ENCODE peak calls at places on chromosomes 16 and 17, in five cellular contexts. Z, J, G, D and H are unnamed samples.

GRCh38 chr17:19398301-19399181 is 11.6 kb upstream of the MFAP4 start:
- DNase-seq in Z (no peak), J (no peak), G (no peak), D (peak), H (peak)

GRCh38 chr16:56300901-56301351 is 109.6 kb downstream of the GNAO1 start:
- DNase-seq in Z (no peak), J (no peak), G (no peak), D (no peak), H (peak)

GRCh38 chr17:50103252-50103651 is 8.1 kb downstream of the PDK2 start:
- DNase-seq in Z (no peak), J (no peak), G (no peak), D (no peak), H (no peak)

GRCh38 chr17:59972778-59973177 is 8.2 kb upstream of the RNFT1 start:
- DNase-seq in Z (no peak), J (no peak), G (no peak), D (no peak), H (no peak)

GRCh38 chr16:116015-116414 is 22.5 kb downstream of the NPRL3 start:
- DNase-seq in Z (no peak), J (no peak), G (no peak), D (no peak), H (peak)

GRCh38 chr16:569445-570254 is at the start of gene PIGQ:
- DNase-seq in Z (no peak), J (peak), G (peak), D (peak), H (peak)

GRCh38 chr17:50649042-50649908 is 14.6 kb downstream of the ABCC3 start:
- DNase-seq in Z (no peak), J (no peak), G (no peak), D (no peak), H (no peak)

GRCh38 chr17:1985093-1985492 is 40.0 kb downstream of the RTN4RL1 start:
- DNase-seq in Z (no peak), J (no peak), G (no peak), D (no peak), H (no peak)

GRCh38 chr16:88062341-88062861 is 111.2 kb downstream of the BANP start:
- DNase-seq in Z (no peak), J (no peak), G (no peak), D (peak), H (peak)

GRCh38 chr17:12288007-12288406 is 267.3 kb downstream of the MAP2K4 start:
- DNase-seq in Z (no peak), J (no peak), G (no peak), D (no peak), H (no peak)

GRCh38 chr16:88533945-88534641 is 36.1 kb upstream of the ZC3H18 start:
- DNase-seq in Z (no peak), J (peak), G (peak), D (peak), H (peak)

GRCh38 chr16:54145881-54146280 is 140.7 kb downstream of the IRX3 start:
- DNase-seq in Z (no peak), J (no peak), G (no peak), D (no peak), H (no peak)

GRCh38 chr16:24748242-24748641 is 18.8 kb downstream of the TNRC6A start:
- DNase-seq in Z (no peak), J (no peak), G (peak), D (peak), H (no peak)

GRCh38 chr17:57874434-57875108 is 24.7 kb upstream of the MRPS23 start:
- DNase-seq in Z (no peak), J (no peak), G (peak), D (peak), H (peak)

GRCh38 chr17:7988750-7989178 is 13.7 kb upstream of the GUCY2D start:
- DNase-seq in Z (no peak), J (no peak), G (no peak), D (peak), H (no peak)

GRCh38 chr16:10385725-10386516 is at the start of gene ATF7IP2:
- DNase-seq in Z (peak), J (peak), G (peak), D (peak), H (peak)

GRCh38 chr16:87160218-87160617 is 157.0 kb downstream of the C16orf95 start:
- DNase-seq in Z (no peak), J (no peak), G (no peak), D (no peak), H (no peak)

GRCh38 chr16:67562526-67562917 is at the start of gene CTCF:
- DNase-seq in Z (no peak), J (no peak), G (peak), D (peak), H (peak)

GRCh38 chr16:14315683-14316320 is 244.7 kb downstream of the MRTFB start:
- DNase-seq in Z (no peak), J (no peak), G (no peak), D (no peak), H (no peak)

GRCh38 chr16:89343501-89344291 is 126.2 kb downstream of the ZNF778 start:
- DNase-seq in Z (no peak), J (no peak), G (no peak), D (no peak), H (peak)

GRCh38 chr17:43779145-43780125 is 658 bp upstream of the DUSP3 start:
- DNase-seq in Z (no peak), J (no peak), G (no peak), D (peak), H (no peak)

GRCh38 chr17:80512233-80512632 is 32.4 kb upstream of the RPTOR start:
- DNase-seq in Z (no peak), J (no peak), G (no peak), D (no peak), H (no peak)

GRCh38 chr17:204427-205175 is 23.2 kb upstream of the DOC2B start:
- DNase-seq in Z (no peak), J (no peak), G (no peak), D (no peak), H (no peak)

GRCh38 chr16:25941800-25942558 is 250.2 kb downstream of the HS3ST4 start:
- DNase-seq in Z (no peak), J (no peak), G (no peak), D (no peak), H (no peak)

GRCh38 chr17:42112552-42113176 is at the start of gene DHX58:
- DNase-seq in Z (peak), J (peak), G (peak), D (peak), H (peak)

GRCh38 chr16:31005350-31006085 is 4.9 kb downstream of the STX1B start:
- DNase-seq in Z (no peak), J (no peak), G (no peak), D (no peak), H (no peak)

GRCh38 chr16:65961491-65962143 is 404.9 kb upstream of the CDH5 start:
- DNase-seq in Z (no peak), J (no peak), G (no peak), D (no peak), H (no peak)

GRCh38 chr16:11597268-11597690 is 10.6 kb upstream of the LITAF start:
- DNase-seq in Z (no peak), J (no peak), G (no peak), D (no peak), H (peak)

GRCh38 chr16:86874141-86874540 is 295.8 kb downstream of the FOXL1 start:
- DNase-seq in Z (no peak), J (no peak), G (no peak), D (no peak), H (no peak)

GRCh38 chr17:20300399-20301037 is 166.8 kb downstream of the LGALS9B start:
- DNase-seq in Z (no peak), J (no peak), G (no peak), D (peak), H (no peak)

GRCh38 chr17:78130439-78131101 is at the start of gene TMC8:
- DNase-seq in Z (peak), J (peak), G (no peak), D (no peak), H (no peak)

GRCh38 chr16:5215911-5216310 is 118.3 kb upstream of the EEF2KMT start:
- DNase-seq in Z (no peak), J (no peak), G (no peak), D (no peak), H (no peak)

GRCh38 chr17:67376892-67377726 is at the start of gene PITPNC1:
- DNase-seq in Z (no peak), J (peak), G (peak), D (peak), H (peak)

GRCh38 chr16:81997738-81998137 is 13.5 kb downstream of the SDR42E1 start:
- DNase-seq in Z (no peak), J (no peak), G (no peak), D (peak), H (no peak)